ENCODE peak calls at places on chromosomes 7 and 10, in four cellular contexts. V is activated T-helper 9 cell treated with anti-CD3 and anti-CD28 coated beads, Interleukin-2, amount 50 U/mL, for 16 hours; B is GM23338; Q is A172. E is an unnamed sample.

GRCh38 chr10:22670796-22671195 is 43.6 kb downstream of the PIP4K2A start:
- DNase-seq in Q (no peak), V (no peak), B (no peak), E (peak; percentile 55)

GRCh38 chr7:101560856-101561255 is 68.2 kb downstream of the MYL10 start:
- DNase-seq in B (no peak), Q (no peak), V (no peak), E (no peak)

GRCh38 chr10:97333601-97334369 is 744 bp downstream of the FRAT2 start:
- DNase-seq in B (peak; percentile 48), Q (no peak), V (peak; percentile 5), E (peak; percentile 53)

GRCh38 chr7:150852371-150852905 is at the start of gene AOC1:
- DNase-seq in V (no peak), Q (no peak), B (peak; percentile 20), E (no peak)

GRCh38 chr7:150755473-150756099 is 18.4 kb downstream of the GIMAP5 start:
- DNase-seq in Q (peak; percentile 12), V (peak; percentile 57), B (no peak), E (peak; percentile 50)

GRCh38 chr10:18455086-18455884 is 196.1 kb downstream of the NSUN6 start:
- DNase-seq in V (no peak), B (no peak), Q (no peak), E (no peak)

GRCh38 chr10:10630281-10630680 is 387.4 kb upstream of the CELF2 start:
- DNase-seq in B (no peak), V (no peak), Q (no peak), E (no peak)

GRCh38 chr7:1538544-1539345 is 8.2 kb downstream of the MAFK start:
- DNase-seq in Q (peak; percentile 70), B (no peak), V (no peak), E (no peak)

GRCh38 chr7:104901239-104901638 is 112.8 kb upstream of the KMT2E start:
- DNase-seq in V (no peak), Q (no peak), B (no peak), E (no peak)

GRCh38 chr7:132419538-132419937 is 156.7 kb downstream of the PLXNA4 start:
- DNase-seq in Q (no peak), B (no peak), V (no peak), E (peak; percentile 8)

GRCh38 chr7:107836237-107837144 is 33.5 kb upstream of the SLC26A3 start:
- DNase-seq in B (no peak), Q (peak; percentile 27), V (no peak), E (no peak)

GRCh38 chr10:35356725-35357092 is 20.4 kb downstream of the CCNY start:
- DNase-seq in V (no peak), B (no peak), Q (no peak), E (no peak)

GRCh38 chr7:106294334-106294733 is 9.6 kb upstream of the NAMPT start:
- DNase-seq in B (peak; percentile 15), V (no peak), Q (no peak), E (no peak)

GRCh38 chr10:108544500-108545120 is 1378.7 kb downstream of the XPNPEP1 start:
- DNase-seq in V (no peak), B (peak; percentile 80), Q (peak; percentile 82), E (peak; percentile 40)

GRCh38 chr10:29669149-29669548 is 34.4 kb upstream of the SVIL start:
- DNase-seq in V (no peak), Q (no peak), B (no peak), E (peak; percentile 79)

GRCh38 chr7:27435461-27435860 is 192.9 kb downstream of the EVX1 start:
- DNase-seq in V (no peak), B (no peak), Q (no peak), E (peak; percentile 73)

GRCh38 chr7:74615933-74616780 is 41.4 kb upstream of the GTF2I start:
- DNase-seq in B (no peak), Q (no peak), V (no peak), E (no peak)

GRCh38 chr7:131586259-131586658 is 29.8 kb upstream of the PODXL start:
- DNase-seq in B (no peak), Q (peak; percentile 83), V (no peak), E (no peak)

GRCh38 chr7:127717502-127718125 is 65.6 kb downstream of the SND1 start:
- DNase-seq in B (no peak), Q (no peak), V (no peak), E (no peak)

GRCh38 chr10:79264942-79265341 is 82.3 kb upstream of the PPIF start:
- DNase-seq in B (no peak), Q (no peak), V (no peak), E (no peak)

GRCh38 chr7:95011156-95011928 is 103.9 kb downstream of the PPP1R9A start:
- DNase-seq in V (no peak), Q (peak; percentile 60), B (no peak), E (peak; percentile 23)

GRCh38 chr10:71073451-71074175 is 138.8 kb upstream of the UNC5B start:
- DNase-seq in B (no peak), Q (no peak), V (no peak), E (no peak)

GRCh38 chr7:49530481-49530880 is 243.0 kb upstream of the VWC2 start:
- DNase-seq in Q (no peak), V (no peak), B (no peak), E (no peak)

GRCh38 chr7:46139079-46139478 is 218.0 kb upstream of the IGFBP3 start:
- DNase-seq in Q (peak; percentile 76), V (no peak), B (no peak), E (no peak)

GRCh38 chr10:71060636-71061426 is 151.5 kb upstream of the UNC5B start:
- DNase-seq in Q (no peak), B (no peak), V (no peak), E (no peak)

GRCh38 chr7:150675714-150676113 is 9.8 kb upstream of the GIMAP2 start:
- DNase-seq in V (no peak), B (no peak), Q (no peak), E (no peak)